ENCODE peak calls at places on chromosomes 12 and 14, in eight cellular contexts. F, H, M, C, S, Y, Q and O are unnamed samples.
A peak's percentile ranks its signal among the peaks of the same experiment; 100 is the strongest.

GRCh38 chr14:70891741-70892140 is 15.5 kb upstream of the PCNX1 start:
- DNase-seq in C (no peak), M (no peak), S (no peak), Y (no peak), Q (no peak), F (no peak), H (no peak), O (no peak)

GRCh38 chr12:123934016-123934620 is 38.5 kb downstream of the CCDC92 start:
- DNase-seq in S (no peak), Y (no peak), H (no peak), Q (no peak), C (no peak), F (no peak), M (no peak), O (no peak)

GRCh38 chr14:79278286-79278797 is 933.0 kb downstream of the DIO2 start:
- DNase-seq in S (no peak), H (no peak), M (no peak), Y (no peak), Q (no peak), F (no peak), C (no peak), O (no peak)

GRCh38 chr14:36663404-36664321 is 2.0 kb downstream of the PAX9 start:
- DNase-seq in F (no peak), M (no peak), S (no peak), Y (peak; percentile 57), C (no peak), Q (no peak), H (peak; percentile 5), O (no peak)

GRCh38 chr14:96122496-96122895 is 82.1 kb upstream of the BDKRB2 start:
- DNase-seq in Q (no peak), F (no peak), M (no peak), C (no peak), Y (no peak), S (no peak), H (peak; percentile 93), O (no peak)

GRCh38 chr12:8698132-8698829 is 490 bp downstream of the RIMKLB start:
- DNase-seq in S (no peak), H (peak; percentile 17), C (peak; percentile 45), Y (peak; percentile 52), Q (no peak), M (no peak), F (peak; percentile 17), O (no peak)

GRCh38 chr14:35855886-35856481 is 29.8 kb downstream of the BRMS1L start:
- DNase-seq in Q (no peak), Y (peak; percentile 16), S (peak; percentile 80), H (no peak), M (no peak), F (no peak), C (no peak), O (no peak)

GRCh38 chr14:54127526-54127925 is 170.9 kb upstream of the BMP4 start:
- DNase-seq in H (peak; percentile 23), Y (no peak), Q (no peak), M (no peak), F (no peak), S (no peak), C (peak; percentile 70), O (no peak)

GRCh38 chr12:124646385-124647230 is 79.2 kb upstream of the NCOR2 start:
- DNase-seq in M (no peak), S (no peak), Y (no peak), C (no peak), F (no peak), Q (no peak), H (no peak), O (no peak)